ENCODE peak calls at places on chromosomes 4 and X, in eight cellular contexts. One of them, this sample, is unnamed.

GRCh38 chrX:45788941-45789348 is 588.3 kb upstream of the DIPK2B start:
- DNase-seq in tibial nerve: no peak
- DNase-seq in NB4: peak; percentile 29
- DNase-seq in body of pancreas: no peak
- DNase-seq in GM12892: no peak
- DNase-seq in lower leg skin: no peak
- DNase-seq in stomach: no peak
- DNase-seq in suprapubic skin: peak; percentile 68
- DNase-seq in this sample: no peak

GRCh38 chr4:139300431-139301142 is 718 bp upstream of the NAA15 start:
- DNase-seq in NB4: peak; percentile 68
- DNase-seq in suprapubic skin: no peak
- DNase-seq in GM12892: no peak
- DNase-seq in stomach: no peak
- DNase-seq in body of pancreas: peak; percentile 29
- DNase-seq in lower leg skin: no peak
- DNase-seq in tibial nerve: no peak
- DNase-seq in this sample: no peak

GRCh38 chr4:32032136-32032672 is 1312.0 kb downstream of the PCDH7 start:
- DNase-seq in stomach: no peak
- DNase-seq in lower leg skin: no peak
- DNase-seq in tibial nerve: no peak
- DNase-seq in GM12892: no peak
- DNase-seq in body of pancreas: no peak
- DNase-seq in NB4: peak; percentile 51
- DNase-seq in suprapubic skin: no peak
- DNase-seq in this sample: no peak

GRCh38 chr4:95549246-95550138 is 719 bp upstream of the UNC5C start:
- DNase-seq in suprapubic skin: no peak
- DNase-seq in tibial nerve: peak; percentile 25
- DNase-seq in lower leg skin: peak; percentile 84
- DNase-seq in GM12892: no peak
- DNase-seq in body of pancreas: peak; percentile 31
- DNase-seq in stomach: peak; percentile 27
- DNase-seq in NB4: peak; percentile 68
- DNase-seq in this sample: peak; percentile 33

GRCh38 chrX:132480581-132481203 is 8.1 kb downstream of the MBNL3 start:
- DNase-seq in GM12892: peak; percentile 15
- DNase-seq in NB4: peak; percentile 88
- DNase-seq in lower leg skin: peak; percentile 85
- DNase-seq in body of pancreas: peak; percentile 58
- DNase-seq in tibial nerve: no peak
- DNase-seq in suprapubic skin: peak; percentile 65
- DNase-seq in stomach: peak; percentile 49
- DNase-seq in this sample: peak; percentile 29

GRCh38 chr4:55733874-55734437 is 85.6 kb upstream of the EXOC1L start:
- DNase-seq in body of pancreas: peak; percentile 62
- DNase-seq in suprapubic skin: peak; percentile 80
- DNase-seq in lower leg skin: peak; percentile 93
- DNase-seq in NB4: peak; percentile 8
- DNase-seq in GM12892: no peak
- DNase-seq in stomach: peak; percentile 91
- DNase-seq in tibial nerve: peak; percentile 48
- DNase-seq in this sample: peak; percentile 60

GRCh38 chrX:107718156-107718621 is 57.4 kb downstream of the TSC22D3 start:
- DNase-seq in body of pancreas: peak; percentile 88
- DNase-seq in tibial nerve: peak; percentile 95
- DNase-seq in suprapubic skin: peak; percentile 88
- DNase-seq in NB4: peak; percentile 76
- DNase-seq in lower leg skin: peak; percentile 95
- DNase-seq in GM12892: no peak
- DNase-seq in stomach: peak; percentile 91
- DNase-seq in this sample: peak; percentile 48

GRCh38 chr4:180059216-180059881 is 2183.9 kb upstream of the TENM3 start:
- DNase-seq in body of pancreas: peak; percentile 26
- DNase-seq in tibial nerve: no peak
- DNase-seq in NB4: peak; percentile 43
- DNase-seq in stomach: no peak
- DNase-seq in suprapubic skin: no peak
- DNase-seq in GM12892: peak; percentile 9
- DNase-seq in lower leg skin: no peak
- DNase-seq in this sample: no peak

DNA sequence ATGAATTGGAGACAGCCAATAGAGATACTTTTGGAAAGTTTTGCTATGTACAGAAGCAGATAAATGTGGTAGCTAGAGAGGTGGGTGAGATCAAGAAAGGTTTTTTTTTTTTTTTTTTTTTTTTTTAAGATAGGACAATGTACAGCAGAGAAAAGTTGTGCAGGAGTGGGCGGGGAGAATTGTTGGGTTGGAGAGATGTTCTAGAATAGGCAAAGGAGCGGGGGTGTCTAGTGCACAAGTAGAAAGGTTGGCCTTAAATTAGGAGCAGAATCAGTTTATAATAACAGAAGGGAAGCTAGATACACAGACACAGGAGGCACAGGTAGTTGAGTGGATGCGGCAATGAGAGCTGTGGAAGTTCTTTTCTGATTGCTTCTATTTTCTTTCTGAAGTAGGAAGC is 66.2 kb upstream of the PGK1 start:
- DNase-seq in GM12892: no peak
- DNase-seq in tibial nerve: no peak
- DNase-seq in stomach: no peak
- DNase-seq in body of pancreas: no peak
- DNase-seq in lower leg skin: no peak
- DNase-seq in NB4: no peak
- DNase-seq in suprapubic skin: no peak
- DNase-seq in this sample: no peak
- TF ChIP-seq POLR2A in GM12892: no peak
- TF ChIP-seq POLR2A in tibial nerve: no peak
- TF ChIP-seq POLR2A in stomach: no peak
- TF ChIP-seq POLR2A in body of pancreas: no peak
- TF ChIP-seq POLR2A in lower leg skin: no peak
- TF ChIP-seq POLR2A in NB4: no peak
- TF ChIP-seq POLR2A in suprapubic skin: no peak
- TF ChIP-seq POLR2A in this sample: no peak

GRCh38 chrX:115968436-115969252 is 201.9 kb upstream of the AGTR2 start:
- DNase-seq in GM12892: no peak
- DNase-seq in suprapubic skin: no peak
- DNase-seq in tibial nerve: peak; percentile 5
- DNase-seq in NB4: peak; percentile 30
- DNase-seq in stomach: no peak
- DNase-seq in body of pancreas: peak; percentile 43
- DNase-seq in lower leg skin: no peak
- DNase-seq in this sample: peak; percentile 52
- TF ChIP-seq POLR2A in GM12892: no peak
- TF ChIP-seq POLR2A in suprapubic skin: no peak
- TF ChIP-seq POLR2A in tibial nerve: no peak
- TF ChIP-seq POLR2A in NB4: no peak
- TF ChIP-seq POLR2A in stomach: no peak
- TF ChIP-seq POLR2A in body of pancreas: no peak
- TF ChIP-seq POLR2A in lower leg skin: no peak
- TF ChIP-seq POLR2A in this sample: no peak

GRCh38 chr4:184651899-184652298 is 2.4 kb downstream of the PRIMPOL start:
- DNase-seq in lower leg skin: no peak
- DNase-seq in stomach: no peak
- DNase-seq in NB4: no peak
- DNase-seq in body of pancreas: no peak
- DNase-seq in tibial nerve: no peak
- DNase-seq in GM12892: no peak
- DNase-seq in suprapubic skin: no peak
- DNase-seq in this sample: no peak

GRCh38 chr4:184648220-184649025 is 824 bp downstream of the CASP3 start:
- DNase-seq in lower leg skin: peak; percentile 93
- DNase-seq in GM12892: no peak
- DNase-seq in stomach: peak; percentile 70
- DNase-seq in tibial nerve: peak; percentile 37
- DNase-seq in NB4: peak; percentile 65
- DNase-seq in suprapubic skin: peak; percentile 87
- DNase-seq in body of pancreas: peak; percentile 74
- DNase-seq in this sample: peak; percentile 79

GRCh38 chr4:184649971-184650855 is 675 bp downstream of the PRIMPOL start:
- DNase-seq in suprapubic skin: no peak
- DNase-seq in body of pancreas: peak; percentile 30
- DNase-seq in lower leg skin: no peak
- DNase-seq in stomach: no peak
- DNase-seq in NB4: peak; percentile 57
- DNase-seq in tibial nerve: peak; percentile 7
- DNase-seq in GM12892: no peak
- DNase-seq in this sample: no peak

GRCh38 chr4:184647391-184648101 is 1.7 kb downstream of the CASP3 start:
- DNase-seq in lower leg skin: no peak
- DNase-seq in stomach: no peak
- DNase-seq in GM12892: no peak
- DNase-seq in NB4: no peak
- DNase-seq in suprapubic skin: no peak
- DNase-seq in tibial nerve: no peak
- DNase-seq in body of pancreas: no peak
- DNase-seq in this sample: no peak

GRCh38 chr4:184649026-184649970 is at the start of the genes CASP3 and PRIMPOL:
- DNase-seq in NB4: peak; percentile 96
- DNase-seq in suprapubic skin: peak; percentile 98
- DNase-seq in body of pancreas: peak; percentile 97
- DNase-seq in tibial nerve: peak; percentile 91
- DNase-seq in stomach: peak; percentile 98
- DNase-seq in lower leg skin: peak; percentile 99
- DNase-seq in GM12892: peak; percentile 69
- DNase-seq in this sample: peak; percentile 99
- TF ChIP-seq POLR2A in NB4: peak; percentile 73
- TF ChIP-seq POLR2A in suprapubic skin: peak; percentile 46
- TF ChIP-seq POLR2A in body of pancreas: peak; percentile 94
- TF ChIP-seq POLR2A in tibial nerve: peak; percentile 85
- TF ChIP-seq POLR2A in stomach: no peak
- TF ChIP-seq POLR2A in lower leg skin: peak; percentile 67
- TF ChIP-seq POLR2A in GM12892: peak; percentile 96
- TF ChIP-seq POLR2A in this sample: peak; percentile 96

DNA sequence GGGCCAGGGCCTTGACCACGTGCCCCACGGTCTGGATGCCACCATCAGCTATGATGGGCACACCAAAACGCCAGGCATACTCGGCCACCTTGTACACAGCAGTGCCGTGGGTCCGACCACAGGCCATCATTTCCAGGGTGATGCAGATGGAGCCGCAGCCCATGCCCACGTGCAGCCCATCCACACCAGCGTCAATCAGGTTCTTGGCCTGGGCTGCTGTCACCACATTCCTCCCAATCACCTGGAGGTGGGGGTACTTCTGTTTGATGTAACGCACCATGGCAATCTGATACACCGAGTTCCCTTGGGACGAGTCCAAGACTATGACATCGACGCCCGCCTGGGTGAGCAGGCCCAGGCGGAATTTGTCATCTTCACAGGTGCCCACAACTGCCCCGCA is 221.2 kb upstream of the ATP6AP2 start:
- DNase-seq in lower leg skin: no peak
- DNase-seq in body of pancreas: no peak
- DNase-seq in suprapubic skin: no peak
- DNase-seq in GM12892: no peak
- DNase-seq in tibial nerve: no peak
- DNase-seq in NB4: no peak
- DNase-seq in stomach: no peak
- DNase-seq in this sample: no peak
- TF ChIP-seq POLR2A in lower leg skin: no peak
- TF ChIP-seq POLR2A in body of pancreas: no peak
- TF ChIP-seq POLR2A in suprapubic skin: no peak
- TF ChIP-seq POLR2A in GM12892: no peak
- TF ChIP-seq POLR2A in tibial nerve: no peak
- TF ChIP-seq POLR2A in NB4: no peak
- TF ChIP-seq POLR2A in stomach: no peak
- TF ChIP-seq POLR2A in this sample: no peak

DNA sequence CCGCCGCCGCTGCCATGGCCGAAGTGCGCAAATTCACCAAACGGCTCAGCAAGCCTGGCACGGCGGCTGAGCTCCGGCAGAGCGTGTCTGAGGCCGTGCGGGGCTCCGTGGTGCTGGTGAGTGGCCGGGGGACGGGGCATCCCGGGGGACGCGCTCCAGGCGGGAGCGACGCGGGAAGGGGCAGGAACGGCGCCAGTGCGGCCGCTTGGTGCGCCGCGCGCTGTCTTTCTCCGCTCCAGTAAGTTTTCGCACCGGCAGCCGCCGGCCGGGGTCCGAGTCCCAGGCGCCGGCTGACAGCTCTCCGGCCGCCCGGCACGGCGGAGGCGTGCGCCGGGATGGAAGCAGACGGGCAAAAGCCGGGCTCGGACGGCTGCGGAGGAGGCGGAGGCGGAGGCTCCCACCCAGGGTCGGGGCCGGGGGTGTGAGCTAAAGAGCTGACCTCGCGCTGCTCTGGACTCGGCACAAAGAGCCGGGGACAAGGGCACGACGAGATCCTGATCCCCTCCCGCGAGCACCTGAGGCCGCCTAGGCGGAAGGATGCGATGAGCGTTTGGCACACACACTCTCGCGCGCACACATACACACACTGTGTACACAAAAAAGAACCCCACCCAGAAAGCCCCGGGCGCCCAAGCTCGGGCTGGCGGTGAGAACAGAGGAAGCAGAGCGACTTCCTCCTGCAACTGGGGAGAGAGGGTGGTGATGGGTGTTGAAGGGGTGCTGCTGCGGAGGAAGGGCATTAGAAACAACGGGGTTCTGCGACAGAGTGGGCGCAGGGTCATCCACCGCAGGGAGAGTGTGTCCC is 545 bp downstream of the DOCK11 start:
- DNase-seq in lower leg skin: peak; percentile 90
- DNase-seq in GM12892: peak; percentile 34
- DNase-seq in NB4: peak; percentile 82
- DNase-seq in tibial nerve: peak; percentile 39
- DNase-seq in stomach: peak; percentile 63
- DNase-seq in body of pancreas: peak; percentile 21
- DNase-seq in suprapubic skin: peak; percentile 72
- DNase-seq in this sample: peak; percentile 54
- TF ChIP-seq POLR2A in lower leg skin: no peak
- TF ChIP-seq POLR2A in GM12892: peak; percentile 75
- TF ChIP-seq POLR2A in NB4: peak; percentile 28
- TF ChIP-seq POLR2A in tibial nerve: no peak
- TF ChIP-seq POLR2A in stomach: no peak
- TF ChIP-seq POLR2A in body of pancreas: no peak
- TF ChIP-seq POLR2A in suprapubic skin: no peak
- TF ChIP-seq POLR2A in this sample: no peak

This sample was measured in right lobe of liver.